ENCODE peak calls at places on chromosomes 6 and 20, in four cellular contexts. P is effector memory CD4-positive, alpha-beta T cell; F is activated CD4-positive, alpha-beta T cell treated with anti-CD3 and anti-CD28 coated beads, Interleukin-2, amount 50 U/mL, for 48 hours; U is right atrium auricular region. M is an unnamed sample.

GRCh38 chr6:44217332-44218143 is 812 bp downstream of the MYMX start:
- DNase-seq in P (no peak), U (no peak), F (no peak), M (no peak)

GRCh38 chr6:24574809-24575208 is 71.2 kb downstream of the KIAA0319 start:
- DNase-seq in P (no peak), U (no peak), F (no peak), M (no peak)

GRCh38 chr20:59082981-59083380 is 40.4 kb upstream of the PRELID3B start:
- DNase-seq in P (no peak), U (no peak), F (no peak), M (no peak)

GRCh38 chr6:83954371-83954770 is 79.2 kb upstream of the MRAP2 start:
- DNase-seq in P (no peak), F (no peak), U (no peak), M (no peak)

GRCh38 chr6:37495199-37495913 is 4.3 kb downstream of the CCDC167 start:
- DNase-seq in U (no peak), F (peak), P (no peak), M (no peak)

GRCh38 chr6:13953061-13953705 is 28.4 kb downstream of the RNF182 start:
- DNase-seq in F (no peak), P (no peak), U (no peak), M (no peak)

GRCh38 chr6:157148391-157149323 is 174.7 kb downstream of the TMEM242 start:
- DNase-seq in P (no peak), U (no peak), F (no peak), M (peak)

GRCh38 chr6:56204134-56204533 is 43.2 kb downstream of the COL21A1 start:
- DNase-seq in F (no peak), U (no peak), P (no peak), M (no peak)